ENCODE peak calls at places on chromosomes 7 and 10, in seven cellular contexts. One of them, this sample, is unnamed.

GRCh38 chr7:40746841-40747556 is 612.2 kb downstream of the SUGCT start:
- DNase-seq in Panc1: no peak
- DNase-seq in AG09309: no peak
- DNase-seq in lower leg skin: no peak
- DNase-seq in choroid plexus epithelial cell: no peak
- DNase-seq in fibroblast of pulmonary artery: no peak
- DNase-seq in lung: no peak
- DNase-seq in this sample: no peak

GRCh38 chr7:44288811-44289340 is 36.5 kb downstream of the CAMK2B start:
- DNase-seq in Panc1: no peak
- DNase-seq in AG09309: no peak
- DNase-seq in lower leg skin: no peak
- DNase-seq in choroid plexus epithelial cell: no peak
- DNase-seq in fibroblast of pulmonary artery: no peak
- DNase-seq in lung: no peak
- DNase-seq in this sample: no peak

GRCh38 chr10:131698986-131699385 is 201.8 kb upstream of the PPP2R2D start:
- DNase-seq in Panc1: no peak
- DNase-seq in AG09309: no peak
- DNase-seq in lower leg skin: no peak
- DNase-seq in choroid plexus epithelial cell: no peak
- DNase-seq in fibroblast of pulmonary artery: no peak
- DNase-seq in lung: no peak
- DNase-seq in this sample: no peak

GRCh38 chr10:102312683-102313082 is 67.4 kb downstream of the GBF1 start:
- DNase-seq in Panc1: no peak
- DNase-seq in AG09309: no peak
- DNase-seq in lower leg skin: no peak
- DNase-seq in choroid plexus epithelial cell: peak
- DNase-seq in fibroblast of pulmonary artery: peak
- DNase-seq in lung: no peak
- DNase-seq in this sample: peak

GRCh38 chr7:823639-824038 is 8.6 kb upstream of the SUN1 start:
- DNase-seq in Panc1: no peak
- DNase-seq in AG09309: no peak
- DNase-seq in lower leg skin: no peak
- DNase-seq in choroid plexus epithelial cell: no peak
- DNase-seq in fibroblast of pulmonary artery: no peak
- DNase-seq in lung: no peak
- DNase-seq in this sample: no peak

GRCh38 chr10:11468126-11468742 is 143.2 kb downstream of the USP6NL start:
- DNase-seq in Panc1: no peak
- DNase-seq in AG09309: no peak
- DNase-seq in lower leg skin: no peak
- DNase-seq in choroid plexus epithelial cell: peak
- DNase-seq in fibroblast of pulmonary artery: peak
- DNase-seq in lung: no peak
- DNase-seq in this sample: peak

GRCh38 chr7:17492437-17492836 is 194.0 kb downstream of the AHR start:
- DNase-seq in Panc1: no peak
- DNase-seq in AG09309: no peak
- DNase-seq in lower leg skin: no peak
- DNase-seq in choroid plexus epithelial cell: no peak
- DNase-seq in fibroblast of pulmonary artery: no peak
- DNase-seq in lung: no peak
- DNase-seq in this sample: no peak

GRCh38 chr7:131629203-131629871 is 72.9 kb upstream of the PODXL start:
- DNase-seq in Panc1: no peak
- DNase-seq in AG09309: no peak
- DNase-seq in lower leg skin: no peak
- DNase-seq in choroid plexus epithelial cell: peak
- DNase-seq in fibroblast of pulmonary artery: peak
- DNase-seq in lung: no peak
- DNase-seq in this sample: no peak

GRCh38 chr7:36279251-36279925 is 110.3 kb upstream of the ANLN start:
- DNase-seq in Panc1: no peak
- DNase-seq in AG09309: no peak
- DNase-seq in lower leg skin: peak
- DNase-seq in choroid plexus epithelial cell: no peak
- DNase-seq in fibroblast of pulmonary artery: no peak
- DNase-seq in lung: no peak
- DNase-seq in this sample: no peak

GRCh38 chr7:35753761-35754603 is 46.9 kb upstream of the SEPTIN7 start:
- DNase-seq in Panc1: no peak
- DNase-seq in AG09309: no peak
- DNase-seq in lower leg skin: no peak
- DNase-seq in choroid plexus epithelial cell: peak
- DNase-seq in fibroblast of pulmonary artery: peak
- DNase-seq in lung: no peak
- DNase-seq in this sample: no peak

GRCh38 chr10:93926613-93927012 is 32.8 kb downstream of the SLC35G1 start:
- DNase-seq in Panc1: no peak
- DNase-seq in AG09309: no peak
- DNase-seq in lower leg skin: no peak
- DNase-seq in choroid plexus epithelial cell: no peak
- DNase-seq in fibroblast of pulmonary artery: no peak
- DNase-seq in lung: no peak
- DNase-seq in this sample: no peak

GRCh38 chr7:100836812-100837098 is 9.4 kb upstream of the EPHB4 start:
- DNase-seq in Panc1: no peak
- DNase-seq in AG09309: no peak
- DNase-seq in lower leg skin: no peak
- DNase-seq in choroid plexus epithelial cell: no peak
- DNase-seq in fibroblast of pulmonary artery: no peak
- DNase-seq in lung: no peak
- DNase-seq in this sample: no peak
- H3K4me3 ChIP-seq in Panc1: no peak
- H3K4me3 ChIP-seq in AG09309: no peak
- H3K4me3 ChIP-seq in lower leg skin: no peak
- H3K4me3 ChIP-seq in choroid plexus epithelial cell: peak
- H3K4me3 ChIP-seq in fibroblast of pulmonary artery: peak
- H3K4me3 ChIP-seq in lung: no peak
- H3K4me3 ChIP-seq in this sample: peak

GRCh38 chr10:43436291-43437140 is at the start of gene ZNF487:
- DNase-seq in Panc1: peak
- DNase-seq in AG09309: peak
- DNase-seq in lower leg skin: peak
- DNase-seq in choroid plexus epithelial cell: peak
- DNase-seq in fibroblast of pulmonary artery: peak
- DNase-seq in lung: peak
- DNase-seq in this sample: peak
- TF ChIP-seq CTCF in Panc1: no peak
- TF ChIP-seq CTCF in AG09309: peak
- TF ChIP-seq CTCF in lower leg skin: no peak
- TF ChIP-seq CTCF in choroid plexus epithelial cell: peak
- TF ChIP-seq CTCF in fibroblast of pulmonary artery: peak
- TF ChIP-seq CTCF in lung: peak
- TF ChIP-seq CTCF in this sample: no peak

DNA sequence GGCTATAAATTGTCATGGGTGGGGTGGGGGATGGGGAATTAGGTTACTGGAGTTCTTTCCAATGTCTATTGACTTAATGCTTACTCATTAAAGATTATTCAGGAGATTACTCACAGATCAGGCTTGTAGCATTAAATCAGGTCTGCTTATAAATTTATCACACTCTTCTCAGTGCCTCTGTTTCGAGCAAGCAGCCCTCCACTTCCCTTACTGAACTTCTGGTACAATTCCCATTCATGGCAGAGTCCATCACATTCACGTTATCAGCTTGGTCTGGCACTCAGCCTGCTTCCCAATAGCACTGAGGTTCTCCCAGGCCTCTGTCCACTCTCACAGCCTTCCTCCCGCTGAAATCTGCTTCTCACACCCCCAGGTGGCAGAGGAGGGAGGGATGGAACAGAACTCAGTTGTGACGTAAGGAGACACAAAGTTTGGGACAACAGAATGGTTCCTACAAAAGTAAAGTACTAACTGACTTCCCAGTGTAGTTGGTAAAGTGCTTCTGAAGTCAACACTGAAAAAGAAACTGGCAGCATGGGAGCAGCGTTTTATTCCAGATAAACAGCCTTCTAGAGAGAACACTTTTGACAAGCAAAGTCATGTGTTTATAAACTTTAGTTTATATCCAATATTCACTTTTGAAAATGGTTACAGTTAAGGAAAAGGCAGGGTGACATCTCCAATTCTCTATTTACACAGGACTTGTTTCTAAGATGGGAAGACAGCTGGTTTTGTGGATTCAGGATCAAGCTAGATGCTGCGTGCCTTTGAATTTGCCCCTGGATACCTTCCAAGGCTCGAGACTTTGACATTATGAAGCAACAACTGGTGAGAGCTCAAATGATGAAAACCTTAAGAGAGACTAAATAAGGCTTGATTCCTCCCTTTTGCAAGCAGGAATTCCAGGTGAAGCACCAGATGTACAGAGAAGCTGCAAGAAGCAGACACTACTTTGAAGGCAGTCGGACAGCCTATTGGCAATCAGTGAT is 81.4 kb downstream of the ATXN7L1 start:
- DNase-seq in Panc1: no peak
- DNase-seq in AG09309: peak
- DNase-seq in lower leg skin: no peak
- DNase-seq in choroid plexus epithelial cell: peak
- DNase-seq in fibroblast of pulmonary artery: peak
- DNase-seq in lung: no peak
- DNase-seq in this sample: no peak
- H3K4me3 ChIP-seq in Panc1: no peak
- H3K4me3 ChIP-seq in AG09309: no peak
- H3K4me3 ChIP-seq in lower leg skin: no peak
- H3K4me3 ChIP-seq in choroid plexus epithelial cell: no peak
- H3K4me3 ChIP-seq in fibroblast of pulmonary artery: no peak
- H3K4me3 ChIP-seq in lung: no peak
- H3K4me3 ChIP-seq in this sample: no peak

GRCh38 chr10:79042639-79043411 is 25.9 kb upstream of the ZMIZ1 start:
- DNase-seq in Panc1: no peak
- DNase-seq in AG09309: no peak
- DNase-seq in lower leg skin: no peak
- DNase-seq in choroid plexus epithelial cell: no peak
- DNase-seq in fibroblast of pulmonary artery: no peak
- DNase-seq in lung: no peak
- DNase-seq in this sample: no peak
- TF ChIP-seq CTCF in Panc1: no peak
- TF ChIP-seq CTCF in AG09309: no peak
- TF ChIP-seq CTCF in lower leg skin: no peak
- TF ChIP-seq CTCF in choroid plexus epithelial cell: no peak
- TF ChIP-seq CTCF in fibroblast of pulmonary artery: no peak
- TF ChIP-seq CTCF in lung: no peak
- TF ChIP-seq CTCF in this sample: no peak

DNA sequence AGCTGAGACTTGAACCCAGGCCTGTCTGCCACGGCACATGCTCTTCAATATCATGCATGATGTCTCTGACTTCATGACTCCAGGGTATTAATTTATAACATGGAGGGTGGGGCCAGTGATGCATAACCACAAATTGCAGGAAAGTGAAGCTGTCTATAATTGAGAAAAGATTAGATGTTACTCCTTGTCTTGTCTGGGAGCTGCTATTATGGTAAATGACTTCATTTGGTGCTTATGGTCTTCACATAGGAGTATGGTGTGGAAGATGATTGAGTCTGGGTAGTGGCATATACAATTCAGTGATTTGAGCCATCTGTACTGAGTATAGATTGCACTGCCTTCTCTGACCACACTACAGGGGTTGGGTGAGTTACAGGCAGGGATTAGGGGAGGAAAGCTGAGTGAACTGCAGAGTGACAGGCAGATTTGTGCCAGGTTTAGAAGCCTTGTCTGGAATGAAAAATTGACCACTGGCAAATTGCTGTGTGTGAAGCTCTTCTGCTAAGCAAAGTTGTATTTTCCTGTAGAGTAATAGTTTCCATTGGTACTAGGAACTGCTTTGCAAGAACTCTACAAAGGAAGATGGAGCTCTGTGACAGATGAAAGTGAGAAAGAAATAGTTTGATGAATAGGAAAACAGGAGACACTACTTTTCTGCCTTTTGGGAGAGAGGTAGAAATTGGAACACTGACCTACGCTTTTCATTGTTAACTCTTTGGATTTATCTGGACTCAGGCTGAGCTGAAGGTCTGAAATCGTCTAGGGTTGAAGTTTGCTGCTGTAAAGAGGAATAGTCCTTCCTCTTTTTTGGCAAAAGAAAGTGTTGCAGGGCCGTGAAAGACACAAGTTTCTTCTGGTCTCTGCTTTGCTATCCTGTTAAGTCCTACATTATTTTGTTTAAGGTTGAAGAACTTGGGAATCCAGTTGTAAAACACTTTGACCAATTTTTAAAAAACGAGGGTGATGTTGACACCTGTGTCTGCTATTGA is 2.7 kb downstream of the SND1 start:
- DNase-seq in Panc1: no peak
- DNase-seq in AG09309: no peak
- DNase-seq in lower leg skin: no peak
- DNase-seq in choroid plexus epithelial cell: peak
- DNase-seq in fibroblast of pulmonary artery: no peak
- DNase-seq in lung: no peak
- DNase-seq in this sample: no peak
- H3K4me3 ChIP-seq in Panc1: no peak
- H3K4me3 ChIP-seq in AG09309: no peak
- H3K4me3 ChIP-seq in lower leg skin: no peak
- H3K4me3 ChIP-seq in choroid plexus epithelial cell: no peak
- H3K4me3 ChIP-seq in fibroblast of pulmonary artery: peak
- H3K4me3 ChIP-seq in lung: no peak
- H3K4me3 ChIP-seq in this sample: no peak